ENCODE peak calls at places on chromosomes 6 and 20, in eight cellular contexts. U, E, I, G, P, D, K and N are unnamed samples.

GRCh38 chr6:18363746-18364145 is 23.4 kb upstream of the RNF144B start:
- DNase-seq in G (no peak), U (peak), K (no peak), D (no peak), E (no peak), I (no peak), P (no peak), N (no peak)

GRCh38 chr6:5334341-5334740 is 73.0 kb downstream of the FARS2 start:
- DNase-seq in G (no peak), D (no peak), P (no peak), E (no peak), U (no peak), I (no peak), K (no peak), N (no peak)

GRCh38 chr6:144758602-144759001 is 473.5 kb downstream of the UTRN start:
- DNase-seq in G (peak), U (no peak), E (no peak), D (no peak), K (no peak), P (no peak), I (no peak), N (peak)

GRCh38 chr20:47421076-47421475 is 64.6 kb upstream of the ZMYND8 start:
- DNase-seq in D (no peak), G (no peak), K (no peak), E (no peak), I (no peak), P (no peak), U (no peak), N (no peak)

GRCh38 chr6:119360262-119360915 is 10.8 kb upstream of the MAN1A1 start:
- DNase-seq in G (no peak), U (no peak), D (no peak), P (no peak), I (no peak), K (no peak), E (no peak), N (no peak)

GRCh38 chr6:45586216-45587171 is 208.8 kb upstream of the SUPT3H start:
- DNase-seq in G (no peak), I (no peak), K (no peak), D (no peak), P (peak), U (peak), E (no peak), N (peak)

GRCh38 chr20:60469829-60470228 is 511.6 kb downstream of the CDH26 start:
- DNase-seq in E (no peak), U (no peak), K (no peak), D (no peak), G (no peak), I (no peak), P (no peak), N (no peak)

GRCh38 chr6:38552136-38552535 is 87.6 kb downstream of the BTBD9 start:
- DNase-seq in D (no peak), K (no peak), E (no peak), U (no peak), G (no peak), P (peak), I (no peak), N (no peak)

GRCh38 chr20:2524435-2525272 is 11.7 kb upstream of the TMC2 start:
- DNase-seq in G (peak), K (peak), U (peak), I (peak), E (peak), D (peak), P (peak), N (peak)

GRCh38 chr6:52253494-52253893 is 9.2 kb upstream of the IL17F start:
- DNase-seq in I (no peak), K (peak), E (no peak), D (no peak), P (no peak), G (no peak), U (no peak), N (no peak)

GRCh38 chr6:75196051-75196743 is 9.7 kb downstream of the COL12A1 start:
- DNase-seq in P (no peak), U (no peak), I (no peak), D (no peak), K (no peak), E (no peak), G (no peak), N (peak)

GRCh38 chr6:141105481-141105880 is 1027.2 kb upstream of the GJE1 start:
- DNase-seq in P (no peak), K (no peak), E (no peak), U (peak), G (no peak), I (peak), D (no peak), N (no peak)

GRCh38 chr6:170031096-170031471 is 259.8 kb downstream of the DLL1 start:
- DNase-seq in I (no peak), K (no peak), U (no peak), D (no peak), E (peak), G (no peak), P (no peak), N (peak)

GRCh38 chr6:44035621-44036020 is 91.6 kb downstream of the MRPL14 start:
- DNase-seq in I (no peak), K (no peak), D (no peak), G (no peak), P (peak), U (no peak), E (no peak), N (no peak)

GRCh38 chr6:54646069-54646468 is 200.5 kb upstream of the FAM83B start:
- DNase-seq in G (no peak), U (no peak), I (no peak), P (no peak), E (no peak), K (no peak), D (no peak), N (peak)

GRCh38 chr6:7691675-7692452 is 34.0 kb upstream of the BMP6 start:
- DNase-seq in E (peak), U (peak), D (no peak), P (no peak), K (no peak), I (peak), G (peak), N (peak)

GRCh38 chr6:34114695-34115395 is 31.0 kb downstream of the GRM4 start:
- DNase-seq in I (no peak), G (no peak), U (no peak), P (no peak), E (no peak), K (no peak), D (no peak), N (no peak)

GRCh38 chr6:169803291-169803811 is 51.9 kb downstream of the ERMARD start:
- DNase-seq in K (peak), U (no peak), I (no peak), G (no peak), D (no peak), E (no peak), P (peak), N (no peak)

GRCh38 chr6:166588691-166589333 is 2.3 kb upstream of the RAMACL start:
- DNase-seq in U (no peak), I (peak), P (peak), D (no peak), G (no peak), E (no peak), K (no peak), N (no peak)

GRCh38 chr6:168660400-168660945 is 219.5 kb downstream of the SMOC2 start:
- DNase-seq in U (no peak), P (no peak), K (no peak), I (no peak), D (no peak), G (no peak), E (no peak), N (no peak)

GRCh38 chr6:16343593-16343992 is 105.2 kb downstream of the GMPR start:
- DNase-seq in P (no peak), E (no peak), D (no peak), U (no peak), K (no peak), I (no peak), G (no peak), N (no peak)

GRCh38 chr6:44538131-44538835 is 150.8 kb downstream of the CDC5L start:
- DNase-seq in E (no peak), I (no peak), D (no peak), U (no peak), G (no peak), P (no peak), K (no peak), N (no peak)

GRCh38 chr6:49775043-49775442 is 12.0 kb downstream of the PGK2 start:
- DNase-seq in U (no peak), P (no peak), I (no peak), D (no peak), G (no peak), K (no peak), E (no peak), N (no peak)

GRCh38 chr20:51426879-51427624 is 115.5 kb downstream of the NFATC2 start:
- DNase-seq in E (no peak), I (no peak), P (peak), K (no peak), D (no peak), U (no peak), G (no peak), N (no peak)

GRCh38 chr6:24743944-24744335 is 25.0 kb upstream of the C6orf62 start:
- DNase-seq in U (no peak), I (no peak), P (peak), D (no peak), G (no peak), E (no peak), K (no peak), N (no peak)

GRCh38 chr20:54340206-54340605 is 132.3 kb downstream of the PFDN4 start:
- DNase-seq in G (no peak), P (no peak), D (no peak), K (no peak), U (no peak), E (no peak), I (no peak), N (no peak)

GRCh38 chr6:136826216-136826615 is 3.8 kb downstream of the PEX7 start:
- DNase-seq in U (no peak), P (no peak), K (no peak), G (no peak), E (no peak), I (no peak), D (no peak), N (no peak)

GRCh38 chr6:36840471-36841461 is 1.5 kb upstream of the CPNE5 start:
- DNase-seq in D (no peak), E (peak), G (no peak), I (peak), U (peak), P (no peak), K (no peak), N (no peak)

GRCh38 chr6:125835221-125835744 is 44.5 kb downstream of the NCOA7 start:
- DNase-seq in P (no peak), I (no peak), E (peak), G (no peak), D (no peak), U (no peak), K (no peak), N (no peak)

GRCh38 chr20:18477218-18477617 is 10.0 kb downstream of the POLR3F start:
- DNase-seq in G (no peak), E (no peak), I (no peak), P (no peak), U (no peak), D (no peak), K (no peak), N (no peak)

DNA sequence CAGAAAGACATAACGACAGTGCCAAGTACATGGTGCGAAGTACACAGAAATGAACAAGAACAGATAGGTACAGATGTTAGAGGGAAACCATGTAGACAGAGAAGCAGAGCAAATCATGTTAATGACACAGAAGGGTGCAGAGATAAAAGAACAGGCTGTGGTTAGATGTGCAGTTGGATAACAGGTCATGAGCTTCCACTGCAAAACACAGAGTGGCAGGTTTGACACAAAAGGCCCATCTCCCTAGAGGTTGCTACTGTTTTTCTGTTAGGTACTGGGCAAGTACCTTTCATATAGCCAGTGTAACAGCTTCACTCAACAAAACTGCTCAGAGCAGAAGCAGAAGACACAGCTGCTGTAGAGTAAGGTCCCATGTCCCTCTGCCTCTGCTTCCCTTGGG is 84.6 kb downstream of the AK9 start:
- DNase-seq in K (no peak), P (no peak), E (no peak), U (no peak), D (no peak), I (no peak), G (no peak), N (no peak)
- TF ChIP-seq EZH2phosphoT487 in K (no peak), P (no peak), E (no peak), U (no peak), D (no peak), I (no peak), G (no peak), N (no peak)

GRCh38 chr6:46863791-46864190 is 57.9 kb downstream of the ADGRF5 start:
- DNase-seq in E (no peak), D (no peak), I (no peak), P (no peak), G (no peak), K (no peak), U (no peak), N (no peak)

GRCh38 chr6:46865221-46865620 is 56.5 kb downstream of the ADGRF5 start:
- DNase-seq in P (no peak), K (no peak), I (no peak), E (no peak), U (no peak), G (no peak), D (no peak), N (no peak)

GRCh38 chr6:46867411-46867810 is 54.3 kb downstream of the ADGRF5 start:
- DNase-seq in K (no peak), D (no peak), G (no peak), P (no peak), U (no peak), E (no peak), I (no peak), N (peak)

DNA sequence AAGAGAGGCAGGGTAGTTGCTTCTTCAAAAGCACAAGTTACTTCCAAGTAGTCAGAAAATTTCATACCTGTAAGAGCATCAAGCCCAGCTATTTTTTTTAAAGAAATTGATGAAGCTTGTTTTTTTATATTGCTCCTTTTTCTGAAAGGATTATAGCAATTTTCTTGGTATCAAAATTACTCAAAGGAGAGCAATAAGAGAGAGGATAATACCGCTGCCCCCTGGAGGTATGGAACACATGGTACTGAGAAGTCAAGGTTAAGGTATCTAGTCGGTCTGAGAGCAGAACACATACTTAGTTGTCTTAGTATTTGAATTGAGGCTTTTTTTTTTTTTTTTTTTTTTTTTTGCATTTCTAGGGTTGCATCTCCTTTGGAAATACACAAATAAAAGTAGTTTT is 59.4 kb downstream of the ADGRF5 start:
- DNase-seq in P (no peak), E (no peak), G (no peak), U (no peak), D (no peak), K (no peak), I (peak), N (no peak)
- TF ChIP-seq CTCF in P (peak), E (no peak), G (peak), U (no peak), D (no peak), K (no peak), I (peak), N (peak)

GRCh38 chr6:88004707-88005106 is 42.9 kb upstream of the SPACA1 start:
- DNase-seq in E (no peak), U (no peak), K (no peak), I (no peak), P (no peak), D (no peak), G (no peak), N (no peak)
- TF ChIP-seq EZH2phosphoT487 in E (no peak), U (no peak), K (no peak), I (no peak), P (no peak), D (no peak), G (no peak), N (no peak)

DNA sequence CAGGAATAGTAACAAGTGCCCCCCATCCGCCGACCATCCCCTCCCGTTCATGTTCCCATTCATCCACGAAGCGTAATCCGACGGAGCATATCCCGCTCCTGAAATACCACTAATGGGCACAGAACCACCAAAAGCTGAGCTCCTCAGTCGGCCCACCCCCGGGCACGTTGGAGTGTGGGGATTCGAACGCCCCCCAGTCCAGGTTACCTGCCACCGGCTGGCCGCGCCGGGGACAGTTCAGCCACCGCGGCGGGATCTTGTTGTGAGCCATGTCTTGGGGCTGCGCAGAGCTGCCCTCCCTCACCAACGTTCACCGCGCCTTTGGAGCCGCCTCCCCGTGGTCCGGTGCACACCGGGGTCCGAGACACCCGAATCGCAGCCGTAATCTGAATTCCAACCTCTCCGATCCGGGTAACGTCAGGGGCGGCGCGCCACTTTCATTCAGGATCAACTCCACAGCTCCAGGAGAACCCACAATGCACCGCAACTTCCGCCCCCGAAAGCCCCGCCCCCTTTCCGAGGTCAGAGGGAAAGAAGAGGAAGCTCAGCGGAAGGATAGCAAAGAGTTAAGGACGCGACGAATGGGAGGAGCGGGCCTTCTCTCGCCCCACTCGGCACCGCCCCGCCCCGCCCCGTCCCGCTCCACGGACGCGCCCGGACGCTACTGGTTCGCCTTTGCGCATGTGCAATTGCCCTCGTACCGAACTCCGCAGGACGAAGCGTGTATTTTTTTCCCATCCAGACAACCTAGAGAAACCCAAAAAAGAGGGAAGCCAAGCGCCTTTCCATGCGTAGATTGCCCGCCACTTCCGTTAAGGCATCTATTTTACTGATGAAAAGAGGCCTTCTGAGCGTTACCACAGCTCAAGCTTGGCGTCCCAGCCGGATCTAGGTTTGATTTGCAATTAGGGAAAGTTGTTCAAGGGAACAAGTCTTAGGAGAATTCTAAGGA is at the start of gene RNGTT:
- DNase-seq in D (peak), I (peak), K (peak), P (peak), E (peak), G (peak), U (peak), N (peak)
- TF ChIP-seq CTCF in D (no peak), I (no peak), K (no peak), P (peak), E (no peak), G (no peak), U (no peak), N (no peak)

GRCh38 chr6:14272111-14273085 is 154.8 kb downstream of the CD83 start:
- DNase-seq in D (no peak), U (no peak), P (no peak), K (no peak), I (no peak), E (no peak), G (no peak), N (peak)

GRCh38 chr6:14269434-14269833 is 151.9 kb downstream of the CD83 start:
- DNase-seq in D (no peak), P (peak), G (no peak), I (no peak), E (no peak), U (no peak), K (no peak), N (no peak)

GRCh38 chr6:14270142-14270893 is 152.7 kb downstream of the CD83 start:
- DNase-seq in I (no peak), P (no peak), U (no peak), K (no peak), G (no peak), D (no peak), E (no peak), N (no peak)

GRCh38 chr6:14273196-14273595 is 155.6 kb downstream of the CD83 start:
- DNase-seq in P (no peak), I (peak), U (no peak), E (no peak), K (no peak), G (no peak), D (no peak), N (no peak)

GRCh38 chr6:14270925-14271791 is 153.6 kb downstream of the CD83 start:
- DNase-seq in U (no peak), I (no peak), P (no peak), G (peak), K (no peak), D (no peak), E (no peak), N (peak)
- TF ChIP-seq EZH2phosphoT487 in U (no peak), I (no peak), P (no peak), G (no peak), K (no peak), D (no peak), E (no peak), N (no peak)

DNA sequence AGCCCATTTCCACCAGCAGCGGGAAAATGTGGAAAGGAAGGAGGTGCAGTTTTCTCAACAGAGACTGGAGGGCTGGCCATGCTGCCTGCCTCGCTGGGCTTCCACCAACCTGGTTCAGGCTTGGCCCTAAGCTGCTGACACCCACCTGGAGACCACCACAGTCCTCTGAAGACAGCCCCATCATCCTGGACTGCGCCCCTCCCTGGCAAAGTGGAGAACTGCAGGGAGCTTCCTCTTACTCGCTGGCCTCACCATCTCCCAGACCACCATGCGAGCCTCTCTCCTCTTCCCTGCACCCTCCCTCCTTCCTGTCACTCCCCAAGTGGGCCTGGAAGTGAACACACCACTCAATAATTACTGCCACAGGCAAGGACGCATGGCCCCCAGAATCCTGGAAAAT is 71.5 kb downstream of the PSMG4 start:
- DNase-seq in D (no peak), K (no peak), G (no peak), U (no peak), I (peak), E (no peak), P (no peak), N (no peak)
- TF ChIP-seq CTCF in D (peak), K (no peak), G (no peak), U (peak), I (peak), E (no peak), P (peak), N (peak)

GRCh38 chr6:32087574-32088486 is 21.3 kb downstream of the TNXB start:
- DNase-seq in P (peak), E (peak), I (peak), G (peak), D (peak), U (peak), K (peak), N (peak)
- TF ChIP-seq EZH2phosphoT487 in P (no peak), E (no peak), I (no peak), G (no peak), D (no peak), U (no peak), K (no peak), N (no peak)

DNA sequence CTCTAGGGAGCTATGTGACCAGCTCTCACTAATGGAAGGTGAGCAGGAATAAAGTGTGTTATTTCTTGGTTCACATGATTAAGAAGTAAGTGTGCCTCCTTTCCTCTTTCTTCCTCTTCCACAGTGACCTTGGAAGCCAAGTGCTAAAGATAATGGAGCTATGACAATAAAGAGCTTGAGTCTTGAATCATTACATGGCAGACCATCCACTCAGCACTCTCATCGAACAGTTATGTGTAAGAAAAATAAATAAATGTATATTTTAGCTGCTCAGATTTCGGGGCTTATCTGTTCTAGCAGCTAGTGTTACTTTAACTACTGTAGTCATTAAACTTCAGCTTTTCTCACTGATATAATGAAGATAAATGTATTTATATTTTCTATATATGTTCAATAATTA is 72.9 kb downstream of the HDGFL1 start:
- DNase-seq in D (no peak), I (no peak), G (no peak), P (no peak), K (no peak), U (no peak), E (no peak), N (no peak)
- TF ChIP-seq CTCF in D (no peak), I (no peak), G (no peak), P (no peak), K (no peak), U (no peak), E (no peak), N (no peak)